ENCODE peak calls at places on chromosome 9, in eight cellular contexts. W, F, E, I, D, Y, B and A are unnamed samples.

GRCh38 chr9:80061940-80062339 is 490.2 kb downstream of the TLE4 start:
- DNase-seq in W (no peak), F (no peak), E (no peak), I (no peak), D (no peak), Y (peak; percentile 74), B (no peak), A (no peak)

GRCh38 chr9:120416816-120417427 is 163.0 kb downstream of the CDK5RAP2 start:
- DNase-seq in W (no peak), F (no peak), E (no peak), I (no peak), D (no peak), Y (no peak), B (no peak), A (no peak)

GRCh38 chr9:125091121-125091520 is 52.2 kb downstream of the SCAI start:
- DNase-seq in W (no peak), F (no peak), E (no peak), I (no peak), D (no peak), Y (no peak), B (no peak), A (no peak)

GRCh38 chr9:19788614-19789271 is at the start of gene SLC24A2:
- DNase-seq in W (no peak), F (no peak), E (peak; percentile 73), I (peak; percentile 41), D (no peak), Y (no peak), B (no peak), A (no peak)

GRCh38 chr9:93648181-93648580 is 71.8 kb downstream of the PHF2 start:
- DNase-seq in W (peak; percentile 8), F (no peak), E (no peak), I (no peak), D (peak; percentile 23), Y (peak; percentile 35), B (no peak), A (no peak)

GRCh38 chr9:126842977-126843799 is 17.3 kb upstream of the ZBTB34 start:
- DNase-seq in W (no peak), F (no peak), E (no peak), I (no peak), D (no peak), Y (no peak), B (no peak), A (no peak)

GRCh38 chr9:127122176-127123151 is at the start of gene ANGPTL2:
- DNase-seq in W (peak; percentile 96), F (peak; percentile 80), E (peak; percentile 90), I (peak; percentile 96), D (peak; percentile 78), Y (peak; percentile 95), B (no peak), A (peak; percentile 93)

GRCh38 chr9:137294091-137294683 is 7.9 kb downstream of the NRARP start:
- DNase-seq in W (no peak), F (no peak), E (peak; percentile 58), I (no peak), D (no peak), Y (no peak), B (peak; percentile 29), A (peak; percentile 39)

GRCh38 chr9:117156150-117156688 is 258.6 kb downstream of the ASTN2 start:
- DNase-seq in W (no peak), F (no peak), E (no peak), I (no peak), D (no peak), Y (no peak), B (no peak), A (no peak)

GRCh38 chr9:120066315-120066714 is 513.7 kb downstream of the CDK5RAP2 start:
- DNase-seq in W (no peak), F (no peak), E (no peak), I (no peak), D (no peak), Y (no peak), B (no peak), A (no peak)

GRCh38 chr9:137375321-137376058 is 47.5 kb downstream of the EXD3 start:
- DNase-seq in W (no peak), F (no peak), E (no peak), I (no peak), D (no peak), Y (no peak), B (no peak), A (no peak)

GRCh38 chr9:29701536-29701935 is 2128.3 kb upstream of the C9orf72 start:
- DNase-seq in W (no peak), F (no peak), E (no peak), I (no peak), D (no peak), Y (no peak), B (no peak), A (no peak)

GRCh38 chr9:107472581-107473335 is 16.8 kb downstream of the KLF4 start:
- DNase-seq in W (no peak), F (no peak), E (no peak), I (no peak), D (no peak), Y (no peak), B (no peak), A (no peak)

GRCh38 chr9:5140151-5140550 is 45.3 kb downstream of the INSL6 start:
- DNase-seq in W (no peak), F (no peak), E (no peak), I (no peak), D (no peak), Y (no peak), B (no peak), A (no peak)

GRCh38 chr9:19119241-19119640 is 8.1 kb downstream of the PLIN2 start:
- DNase-seq in W (no peak), F (no peak), E (no peak), I (no peak), D (peak; percentile 17), Y (no peak), B (no peak), A (no peak)

GRCh38 chr9:99360026-99360425 is 137.9 kb downstream of the SEC61B start:
- DNase-seq in W (no peak), F (no peak), E (no peak), I (no peak), D (no peak), Y (no peak), B (no peak), A (no peak)

GRCh38 chr9:99358668-99359067 is 136.6 kb downstream of the SEC61B start:
- DNase-seq in W (peak; percentile 86), F (no peak), E (no peak), I (no peak), D (no peak), Y (no peak), B (no peak), A (no peak)

GRCh38 chr9:99361827-99362226 is 139.7 kb downstream of the SEC61B start:
- DNase-seq in W (no peak), F (no peak), E (peak; percentile 56), I (no peak), D (no peak), Y (no peak), B (no peak), A (no peak)

GRCh38 chr9:99357575-99357974 is 135.5 kb downstream of the SEC61B start:
- DNase-seq in W (peak; percentile 85), F (no peak), E (no peak), I (peak; percentile 79), D (no peak), Y (no peak), B (no peak), A (peak; percentile 76)

DNA sequence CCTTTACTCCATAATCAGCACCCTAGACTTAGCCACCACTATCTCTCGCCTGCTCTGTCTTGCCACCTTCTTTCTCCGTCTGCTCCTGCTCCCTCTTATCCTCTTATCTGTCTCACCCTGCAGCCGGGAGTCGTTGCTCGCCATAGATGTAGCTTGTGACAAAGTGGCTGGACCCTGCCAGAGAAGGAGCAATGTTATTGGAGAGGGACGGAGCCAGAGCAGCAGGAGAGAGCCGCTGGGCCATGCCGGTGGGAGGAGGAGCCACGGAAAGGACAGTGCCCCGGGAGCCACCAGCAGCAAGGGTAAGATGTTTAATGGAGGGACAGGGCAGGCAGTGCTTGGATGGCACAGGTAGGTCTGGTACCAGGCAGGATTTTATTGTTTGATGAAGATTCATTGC is 137.3 kb downstream of the SEC61B start:
- DNase-seq in W (no peak), F (no peak), E (no peak), I (no peak), D (no peak), Y (no peak), B (no peak), A (no peak)
- H3K27me3 ChIP-seq in W (no peaks in the 10 kb centered on the region), F (no peaks in the 10 kb centered on the region), E (no peaks in the 10 kb centered on the region), I (peaks cover 2% of the 10 kb centered on the region), D (no peaks in the 10 kb centered on the region), Y (no peaks in the 10 kb centered on the region), B (no peaks in the 10 kb centered on the region), A (peaks cover 15% of the 10 kb centered on the region)

GRCh38 chr9:81550207-81550583 is 139.2 kb downstream of the TLE1 start:
- DNase-seq in W (no peak), F (no peak), E (no peak), I (no peak), D (no peak), Y (no peak), B (no peak), A (no peak)
- H3K4me1 ChIP-seq in W (no peaks in the 10 kb centered on the region), F (no peaks in the 10 kb centered on the region), E (no peaks in the 10 kb centered on the region), I (no peaks in the 10 kb centered on the region), D (no peaks in the 10 kb centered on the region), Y (no peaks in the 10 kb centered on the region), B (no peaks in the 10 kb centered on the region), A (peaks cover 5% of the 10 kb centered on the region)

GRCh38 chr9:22002038-22002437 is 7.1 kb downstream of the CDKN2B start:
- DNase-seq in W (no peak), F (no peak), E (no peak), I (no peak), D (no peak), Y (no peak), B (no peak), A (no peak)
- H3K27me3 ChIP-seq in W (peaks cover 2% of the 10 kb centered on the region), F (no peaks in the 10 kb centered on the region), E (peaks cover 46% of the 10 kb centered on the region), I (no peaks in the 10 kb centered on the region), D (peaks cover 9% of the 10 kb centered on the region), Y (no peaks in the 10 kb centered on the region), B (no peaks in the 10 kb centered on the region), A (peaks cover 30% of the 10 kb centered on the region)

GRCh38 chr9:6907772-6908381 is 150.1 kb downstream of the KDM4C start:
- DNase-seq in W (no peak), F (no peak), E (no peak), I (no peak), D (no peak), Y (no peak), B (no peak), A (no peak)

GRCh38 chr9:6911901-6912650 is 154.3 kb downstream of the KDM4C start:
- DNase-seq in W (no peak), F (no peak), E (no peak), I (no peak), D (no peak), Y (no peak), B (no peak), A (no peak)

GRCh38 chr9:6910032-6910431 is 152.3 kb downstream of the KDM4C start:
- DNase-seq in W (no peak), F (no peak), E (no peak), I (no peak), D (no peak), Y (no peak), B (no peak), A (no peak)

GRCh38 chr9:6909186-6909585 is 151.4 kb downstream of the KDM4C start:
- DNase-seq in W (no peak), F (no peak), E (no peak), I (no peak), D (no peak), Y (no peak), B (no peak), A (no peak)

DNA sequence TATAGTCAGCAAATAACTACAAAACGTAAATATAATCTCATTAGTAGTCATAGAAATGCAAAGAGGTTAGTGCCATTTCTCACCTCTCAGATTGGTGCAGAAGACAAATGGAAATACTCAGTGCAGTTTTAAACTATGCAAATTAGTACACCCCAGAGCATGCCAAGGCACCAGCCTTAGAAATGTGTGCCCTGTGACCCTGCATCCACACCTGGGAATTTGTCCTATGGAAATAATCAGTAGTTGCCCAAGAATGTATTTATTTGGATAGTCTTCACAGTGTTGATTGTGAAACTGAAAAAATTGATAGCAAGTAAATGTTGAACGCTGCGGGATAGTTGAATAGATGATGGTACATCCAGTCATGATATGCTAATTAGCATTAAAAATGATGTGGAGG is 152.7 kb downstream of the KDM4C start:
- DNase-seq in W (no peak), F (no peak), E (no peak), I (no peak), D (no peak), Y (no peak), B (no peak), A (no peak)
- H3K4me1 ChIP-seq in W (no peaks in the 10 kb centered on the region), F (no peaks in the 10 kb centered on the region), E (no peaks in the 10 kb centered on the region), I (no peaks in the 10 kb centered on the region), D (no peaks in the 10 kb centered on the region), Y (peaks cover 4% of the 10 kb centered on the region), B (no peaks in the 10 kb centered on the region), A (peaks cover 9% of the 10 kb centered on the region)